ENCODE peak calls at places on chromosomes 2 and 18, in four cellular contexts. Y is thoracic aorta, C is A549, V is IMR-90. U is an unnamed sample.

GRCh38 chr2:88600038-88600465 is 27.2 kb downstream of the EIF2AK3 start:
- DNase-seq in Y (no peak), C (peak), V (peak), U (peak)

GRCh38 chr2:126634273-126634861 is 21.6 kb upstream of the GYPC start:
- DNase-seq in Y (no peak), C (peak), V (peak), U (peak)

GRCh38 chr2:105403785-105404698 is 5.2 kb upstream of the FHL2 start:
- DNase-seq in Y (no peak), C (peak), V (peak), U (peak)

GRCh38 chr2:23420091-23420839 is 35.3 kb downstream of the KLHL29 start:
- DNase-seq in Y (no peak), C (no peak), V (no peak), U (no peak)

GRCh38 chr2:88220733-88221132 is 50.6 kb downstream of the THNSL2 start:
- DNase-seq in Y (no peak), C (no peak), V (no peak), U (no peak)

GRCh38 chr2:172282944-172283343 is 144.4 kb upstream of the ITGA6 start:
- DNase-seq in Y (no peak), C (no peak), V (peak), U (peak)

GRCh38 chr2:189149981-189150380 is 29.6 kb downstream of the COL5A2 start:
- DNase-seq in Y (no peak), C (peak), V (peak), U (peak)

GRCh38 chr2:168703926-168704325 is 98.5 kb upstream of the NOSTRIN start:
- DNase-seq in Y (no peak), C (no peak), V (no peak), U (no peak)

GRCh38 chr2:88596141-88596830 is 31.0 kb downstream of the EIF2AK3 start:
- DNase-seq in Y (no peak), C (no peak), V (no peak), U (no peak)

GRCh38 chr2:191176801-191177438 is 26.1 kb upstream of the STAT4 start:
- DNase-seq in Y (no peak), C (no peak), V (no peak), U (no peak)

GRCh38 chr2:26000561-26001211 is 18.4 kb upstream of the KIF3C start:
- DNase-seq in Y (peak), C (peak), V (no peak), U (no peak)

GRCh38 chr2:81324046-81324445 is 1019.5 kb upstream of the LRRTM1 start:
- DNase-seq in Y (no peak), C (peak), V (no peak), U (no peak)

GRCh38 chr2:140349695-140350094 is 1569.5 kb upstream of the NXPH2 start:
- DNase-seq in Y (no peak), C (no peak), V (no peak), U (no peak)

GRCh38 chr2:44549856-44550255 is 188.1 kb downstream of the CAMKMT start:
- DNase-seq in Y (no peak), C (no peak), V (no peak), U (peak)

GRCh38 chr2:35973132-35973736 is 382.3 kb upstream of the CRIM1 start:
- DNase-seq in Y (no peak), C (peak), V (peak), U (peak)

GRCh38 chr2:186726938-186727337 is 33.1 kb downstream of the FAM171B start:
- DNase-seq in Y (no peak), C (no peak), V (peak), U (no peak)

GRCh38 chr2:218812096-218812815 is 19.3 kb downstream of the PRKAG3 start:
- DNase-seq in Y (no peak), C (no peak), V (no peak), U (no peak)

GRCh38 chr2:229348135-229348534 is 77.0 kb upstream of the PID1 start:
- DNase-seq in Y (no peak), C (peak), V (no peak), U (no peak)

GRCh38 chr2:168583064-168583709 is 127.1 kb downstream of the CERS6 start:
- DNase-seq in Y (no peak), C (no peak), V (peak), U (no peak)

GRCh38 chr2:120110507-120110906 is 97.6 kb downstream of the EPB41L5 start:
- DNase-seq in Y (no peak), C (no peak), V (no peak), U (no peak)

GRCh38 chr2:220946552-220946951 is 625.6 kb downstream of the EPHA4 start:
- DNase-seq in Y (no peak), C (no peak), V (peak), U (no peak)

GRCh38 chr2:47312504-47312875 is 90.5 kb upstream of the MSH2 start:
- DNase-seq in Y (no peak), C (no peak), V (no peak), U (no peak)

GRCh38 chr2:15733867-15734765 is 142.4 kb downstream of the DDX1 start:
- DNase-seq in Y (no peak), C (peak), V (peak), U (no peak)

GRCh38 chr18:62189208-62189607 is 2.2 kb downstream of the RELCH start:
- DNase-seq in Y (no peak), C (no peak), V (no peak), U (no peak)

GRCh38 chr18:21735452-21736015 is 5.1 kb upstream of the MIB1 start:
- DNase-seq in Y (no peak), C (no peak), V (peak), U (no peak)

GRCh38 chr2:86392873-86393272 is 48.3 kb upstream of the KDM3A start:
- DNase-seq in Y (no peak), C (no peak), V (no peak), U (no peak)

GRCh38 chr2:106030287-106031268 is 163.5 kb downstream of the UXS1 start:
- DNase-seq in Y (no peak), C (peak), V (peak), U (no peak)

GRCh38 chr18:28768791-28769768 is 592.1 kb upstream of the CDH2 start:
- DNase-seq in Y (no peak), C (no peak), V (peak), U (no peak)

GRCh38 chr2:177640423-177640822 is 247.8 kb downstream of the AGPS start:
- DNase-seq in Y (no peak), C (no peak), V (no peak), U (no peak)

GRCh38 chr2:119683717-119684443 is 4.9 kb downstream of the TMEM177 start:
- DNase-seq in Y (no peak), C (no peak), V (peak), U (no peak)

GRCh38 chr2:81853331-81853730 is 1548.8 kb upstream of the LRRTM1 start:
- DNase-seq in Y (no peak), C (no peak), V (peak), U (no peak)

GRCh38 chr2:8479298-8479697 is 202.6 kb upstream of the ID2 start:
- DNase-seq in Y (no peak), C (no peak), V (no peak), U (no peak)

GRCh38 chr2:191247381-191248057 is 2.3 kb downstream of the MYO1B start:
- DNase-seq in Y (no peak), C (peak), V (peak), U (peak)

GRCh38 chr2:162073776-162074578 is at the start of gene DPP4:
- DNase-seq in Y (no peak), C (peak), V (peak), U (peak)

GRCh38 chr2:131042161-131042775 is 51.0 kb downstream of the FAM168B start:
- DNase-seq in Y (no peak), C (no peak), V (no peak), U (no peak)
- H3K27ac ChIP-seq in Y (no peak), C (no peak), V (no peak), U (peak)

GRCh38 chr18:24010673-24011072 is 3.9 kb upstream of the TTC39C start:
- DNase-seq in Y (no peak), C (no peak), V (no peak), U (no peak)

GRCh38 chr18:24006731-24007308 is 7.7 kb upstream of the TTC39C start:
- DNase-seq in Y (no peak), C (peak), V (peak), U (no peak)

GRCh38 chr18:24011095-24011917 is 3.2 kb upstream of the TTC39C start:
- DNase-seq in Y (no peak), C (no peak), V (no peak), U (no peak)

GRCh38 chr18:24009651-24010333 is 4.8 kb upstream of the TTC39C start:
- DNase-seq in Y (no peak), C (no peak), V (no peak), U (no peak)

GRCh38 chr18:24009246-24009645 is 5.3 kb upstream of the TTC39C start:
- DNase-seq in Y (no peak), C (no peak), V (no peak), U (no peak)
- H3K27ac ChIP-seq in Y (no peak), C (no peak), V (no peak), U (no peak)

GRCh38 chr2:24994325-24994724 is 22.6 kb upstream of the DNAJC27 start:
- DNase-seq in Y (no peak), C (no peak), V (no peak), U (no peak)
- H3K27ac ChIP-seq in Y (no peak), C (no peak), V (no peak), U (no peak)

GRCh38 chr18:76495435-76496199 is 575 bp upstream of the ZNF516 start:
- DNase-seq in Y (no peak), C (peak), V (peak), U (peak)
- H3K27ac ChIP-seq in Y (peak), C (peak), V (peak), U (peak)

DNA sequence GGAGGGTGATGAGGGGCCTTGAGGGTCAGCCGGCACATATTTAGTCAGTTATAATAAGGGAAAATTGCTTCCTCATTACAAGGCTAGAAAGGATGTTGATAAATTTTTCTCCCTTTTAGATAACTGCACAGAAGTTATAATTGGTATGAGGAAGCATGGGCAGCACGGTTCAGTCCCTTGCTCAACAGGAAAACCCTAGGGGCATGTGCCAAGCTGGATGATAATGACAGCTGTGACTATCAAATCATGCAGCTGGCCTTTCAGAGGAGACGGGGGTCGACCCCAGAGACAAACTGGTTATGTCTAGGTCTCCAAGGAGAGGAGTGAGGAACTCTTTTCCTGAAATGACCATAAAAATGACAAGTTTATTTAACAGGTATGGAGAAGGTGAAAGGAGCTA is 448.1 kb upstream of the VRK2 start:
- DNase-seq in Y (no peak), C (no peak), V (no peak), U (no peak)
- H3K27ac ChIP-seq in Y (no peak), C (no peak), V (no peak), U (no peak)

GRCh38 chr2:217399288-217399687 is 539.4 kb upstream of the TNP1 start:
- DNase-seq in Y (no peak), C (no peak), V (peak), U (no peak)
- H3K27ac ChIP-seq in Y (no peak), C (no peak), V (peak), U (no peak)

DNA sequence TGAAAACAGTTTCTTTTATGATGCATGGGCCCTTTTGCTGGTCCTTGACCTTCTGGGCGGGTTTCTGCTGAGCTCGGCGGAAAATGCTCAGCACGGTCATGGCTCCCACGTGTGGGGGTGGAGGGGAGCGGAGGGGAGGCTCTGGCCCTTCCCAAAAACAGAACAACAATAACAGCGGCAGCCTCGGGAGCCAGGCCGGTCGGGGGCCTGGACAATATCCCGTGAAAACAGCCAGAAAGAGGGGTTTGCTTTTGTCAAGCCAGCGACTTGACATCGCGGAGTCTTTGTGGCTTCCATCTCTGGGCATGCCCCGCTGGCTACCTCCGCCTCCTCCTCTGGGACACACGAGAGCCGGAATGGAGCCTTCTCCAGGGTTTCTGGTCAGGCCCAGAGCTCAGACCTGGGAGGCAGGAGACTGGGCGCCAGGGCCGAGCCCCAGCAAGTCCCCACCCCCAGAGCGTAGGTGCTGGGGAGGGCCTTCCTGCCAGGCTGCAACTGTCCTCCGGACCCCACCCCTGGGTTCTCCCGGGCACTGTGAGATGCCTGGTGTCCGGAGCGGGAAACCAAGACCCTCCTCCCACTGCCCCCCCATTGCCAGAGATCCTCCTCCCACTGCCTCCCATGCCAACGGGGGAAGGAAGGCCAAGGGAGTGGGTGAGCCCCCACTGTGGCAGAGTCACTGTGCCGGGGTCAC is 35.9 kb upstream of the SNED1 start:
- DNase-seq in Y (no peak), C (no peak), V (no peak), U (no peak)
- H3K27ac ChIP-seq in Y (no peak), C (no peak), V (no peak), U (peak)

GRCh38 chr2:130827502-130828251 is 9.0 kb upstream of the ARHGEF4 start:
- DNase-seq in Y (no peak), C (no peak), V (peak), U (peak)

GRCh38 chr2:130826821-130827501 is 9.8 kb upstream of the ARHGEF4 start:
- DNase-seq in Y (no peak), C (no peak), V (no peak), U (no peak)

GRCh38 chr2:130825231-130825971 is 11.3 kb upstream of the ARHGEF4 start:
- DNase-seq in Y (no peak), C (no peak), V (no peak), U (no peak)

GRCh38 chr2:130825972-130826253 is 10.8 kb upstream of the ARHGEF4 start:
- DNase-seq in Y (no peak), C (no peak), V (no peak), U (no peak)

GRCh38 chr2:130826419-130826818 is 10.3 kb upstream of the ARHGEF4 start:
- DNase-seq in Y (no peak), C (no peak), V (no peak), U (no peak)
- H3K27ac ChIP-seq in Y (no peak), C (no peak), V (no peak), U (peak)

DNA sequence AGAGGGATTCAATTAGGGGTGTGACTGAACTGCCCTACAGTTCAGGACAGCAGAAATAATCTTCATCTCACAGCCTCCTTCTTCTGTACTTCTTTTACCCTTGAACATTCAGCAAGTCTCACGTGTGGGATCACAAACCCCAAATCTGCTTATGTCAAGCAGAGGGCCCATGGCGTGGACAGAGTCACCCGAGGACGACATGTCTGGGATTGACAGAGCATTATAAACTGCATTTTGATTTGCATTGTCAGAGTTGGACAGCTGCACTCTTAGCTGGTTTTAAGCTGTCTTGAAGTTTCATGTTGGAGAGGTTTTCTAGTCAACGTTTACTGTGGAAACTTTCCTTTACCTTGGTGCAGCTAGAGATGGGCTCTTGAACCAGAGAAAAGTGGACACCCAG is 26.4 kb downstream of the MGAT5 start:
- DNase-seq in Y (no peak), C (no peak), V (no peak), U (no peak)
- H3K27ac ChIP-seq in Y (no peak), C (no peak), V (no peak), U (no peak)

U was measured in RWPE1.